ENCODE peak calls at places on chromosomes 13 and 19, in four cellular contexts. C, L, K and V are unnamed samples.

GRCh38 chr13:26628706-26629105 is 71.2 kb downstream of the WASF3 start:
- DNase-seq in C (no peak), K (no peak), L (no peak), V (no peak)

GRCh38 chr19:55437410-55437809 is 5.7 kb downstream of the SHISA7 start:
- DNase-seq in K (no peak), L (no peak), C (peak), V (no peak)

GRCh38 chr13:79519252-79519651 is 38.3 kb downstream of the NDFIP2 start:
- DNase-seq in K (no peak), C (no peak), L (no peak), V (no peak)

GRCh38 chr19:6233051-6233826 is 46.5 kb downstream of the MLLT1 start:
- DNase-seq in C (peak), K (no peak), L (peak), V (no peak)

GRCh38 chr19:30719991-30720329 is 347.8 kb downstream of the ZNF536 start:
- DNase-seq in K (no peak), L (no peak), C (peak), V (no peak)

GRCh38 chr13:77372275-77372674 is 45.4 kb upstream of the MYCBP2 start:
- DNase-seq in K (no peak), C (no peak), L (no peak), V (no peak)

GRCh38 chr13:40639226-40639681 is 27.2 kb downstream of the FOXO1 start:
- DNase-seq in K (no peak), C (no peak), L (no peak), V (no peak)

GRCh38 chr19:6476155-6476895 is 5.3 kb downstream of the DENND1C start:
- DNase-seq in C (peak), L (peak), K (no peak), V (peak)

GRCh38 chr19:38812841-38813320 is at the start of gene LGALS4:
- DNase-seq in L (no peak), C (peak), K (no peak), V (no peak)

GRCh38 chr13:37869756-37870488 is at the start of gene TRPC4:
- DNase-seq in K (no peak), L (no peak), C (peak), V (no peak)

GRCh38 chr19:58277748-58278147 is 1.0 kb upstream of the ZNF8 start:
- DNase-seq in L (no peak), C (no peak), K (no peak), V (no peak)

GRCh38 chr13:44884076-44884729 is 105.1 kb downstream of the NUFIP1 start:
- DNase-seq in K (no peak), C (no peak), L (no peak), V (no peak)

GRCh38 chr19:46015080-46015960 is 7.5 kb downstream of the PGLYRP1 start:
- DNase-seq in K (no peak), C (peak), L (peak), V (peak)

GRCh38 chr13:76925115-76925514 is 23.2 kb upstream of the ACOD1 start:
- DNase-seq in L (no peak), C (no peak), K (no peak), V (no peak)

GRCh38 chr13:100128373-100128772 is 39.5 kb downstream of the PCCA start:
- DNase-seq in K (no peak), C (no peak), L (no peak), V (no peak)

GRCh38 chr13:99980201-99981114 is 1.1 kb upstream of the ZIC2 start:
- DNase-seq in C (peak), L (no peak), K (no peak), V (peak)

GRCh38 chr13:110820311-110820710 is 94.6 kb downstream of the ANKRD10 start:
- DNase-seq in L (no peak), C (no peak), K (no peak), V (no peak)

GRCh38 chr13:74251778-74252519 is 117.7 kb upstream of the KLF12 start:
- DNase-seq in K (no peak), L (no peak), C (no peak), V (no peak)

GRCh38 chr13:113559061-113559460 is 25.5 kb upstream of the TFDP1 start:
- DNase-seq in L (no peak), K (no peak), C (no peak), V (no peak)

GRCh38 chr19:1952635-1953034 is 11.7 kb downstream of the CSNK1G2 start:
- DNase-seq in K (no peak), C (no peak), L (no peak), V (no peak)

GRCh38 chr13:24050796-24051715 is 109.5 kb upstream of the SPATA13 start:
- DNase-seq in L (no peak), K (no peak), C (no peak), V (no peak)

GRCh38 chr13:110913322-110913721 is 1.5 kb downstream of the ANKRD10 start:
- DNase-seq in K (no peak), L (no peak), C (peak), V (no peak)

GRCh38 chr19:48506138-48506733 is 5.4 kb downstream of the LMTK3 start:
- DNase-seq in K (no peak), L (no peak), C (no peak), V (no peak)

GRCh38 chr13:21076265-21076653 is 14.9 kb upstream of the LATS2 start:
- DNase-seq in C (no peak), L (no peak), K (no peak), V (no peak)

GRCh38 chr13:45849408-45849807 is 2.1 kb downstream of the SIAH3 start:
- DNase-seq in C (no peak), L (no peak), K (no peak), V (no peak)

GRCh38 chr19:2360876-2361232 is 789 bp downstream of the TMPRSS9 start:
- DNase-seq in L (no peak), K (no peak), C (no peak), V (no peak)

GRCh38 chr19:12838893-12839656 is 760 bp downstream of the MAST1 start:
- DNase-seq in K (no peak), C (no peak), L (no peak), V (no peak)

GRCh38 chr13:71464673-71465072 is 402.3 kb downstream of the DACH1 start:
- DNase-seq in K (no peak), L (no peak), C (no peak), V (no peak)

GRCh38 chr13:40445557-40445990 is 220.9 kb downstream of the FOXO1 start:
- DNase-seq in L (peak), C (peak), K (no peak), V (no peak)

GRCh38 chr13:63636231-63636993 is 2220.8 kb upstream of the PCDH20 start:
- DNase-seq in C (no peak), K (no peak), L (no peak), V (no peak)

GRCh38 chr13:113064534-113065405 is 40.8 kb upstream of the F7 start:
- DNase-seq in L (no peak), K (no peak), C (no peak), V (no peak)

GRCh38 chr13:23776698-23777570 is 112.3 kb downstream of the MIPEP start:
- DNase-seq in L (no peak), C (no peak), K (no peak), V (no peak)

GRCh38 chr19:17095141-17095919 is 19.8 kb downstream of the MYO9B start:
- DNase-seq in K (no peak), C (no peak), L (no peak), V (no peak)